ENCODE peak calls at places on chromosomes 16 and 17, in ten cellular contexts. M is gastrocnemius medialis, R is A549, T is body of pancreas, Y is right cardiac atrium, P is HL-60, D is dorsolateral prefrontal cortex, B is mammary epithelial cell, I is mesendoderm, Z is pancreas. X is an unnamed sample.

GRCh38 chr17:43755389-43755875 is 3.2 kb downstream of the SOST start:
- DNase-seq in M (no peak), R (no peak), T (no peak), Y (peak), P (no peak), D (no peak), B (no peak), I (peak), Z (peak), X (no peak)

GRCh38 chr17:71849783-71850768 is 270.7 kb upstream of the SOX9 start:
- DNase-seq in M (no peak), R (no peak), T (no peak), Y (no peak), P (no peak), D (no peak), B (peak), I (no peak), Z (no peak), X (no peak)

GRCh38 chr16:49643429-49644142 is 212.3 kb downstream of the ZNF423 start:
- DNase-seq in M (no peak), R (no peak), T (no peak), Y (peak), P (no peak), D (no peak), B (no peak), I (no peak), Z (peak), X (peak)

GRCh38 chr16:82368041-82368440 is 198.0 kb upstream of the MPHOSPH6 start:
- DNase-seq in M (no peak), R (peak), T (peak), Y (peak), P (peak), D (peak), B (peak), I (peak), Z (no peak), X (no peak)

GRCh38 chr17:64779344-64780095 is 117.4 kb upstream of the SMURF2 start:
- DNase-seq in M (no peak), R (no peak), T (peak), Y (no peak), P (no peak), D (no peak), B (no peak), I (peak), Z (no peak), X (no peak)

GRCh38 chr17:61403846-61404701 is 4.4 kb downstream of the TBX2 start:
- DNase-seq in M (no peak), R (no peak), T (no peak), Y (no peak), P (no peak), D (no peak), B (no peak), I (no peak), Z (peak), X (no peak)

GRCh38 chr17:50109785-50110184 is 14.6 kb downstream of the PDK2 start:
- DNase-seq in M (no peak), R (no peak), T (peak), Y (no peak), P (no peak), D (no peak), B (no peak), I (no peak), Z (peak), X (no peak)

GRCh38 chr17:32519769-32520701 is 33.2 kb downstream of the CDK5R1 start:
- DNase-seq in M (no peak), R (no peak), T (no peak), Y (peak), P (no peak), D (no peak), B (no peak), I (peak), Z (no peak), X (no peak)

GRCh38 chr17:30243002-30243401 is 7.5 kb upstream of the SLC6A4 start:
- DNase-seq in M (no peak), R (no peak), T (no peak), Y (no peak), P (no peak), D (no peak), B (no peak), I (no peak), Z (no peak), X (no peak)

GRCh38 chr16:89135166-89135565 is 36.4 kb upstream of the CDH15 start:
- DNase-seq in M (no peak), R (no peak), T (no peak), Y (no peak), P (no peak), D (peak), B (no peak), I (no peak), Z (peak), X (no peak)

GRCh38 chr17:36946726-36947091 is 2.0 kb upstream of the AATF start:
- DNase-seq in M (no peak), R (no peak), T (no peak), Y (no peak), P (no peak), D (no peak), B (no peak), I (no peak), Z (no peak), X (no peak)

GRCh38 chr17:39225974-39226683 is 384 bp upstream of the STAC2 start:
- DNase-seq in M (no peak), R (peak), T (peak), Y (peak), P (no peak), D (peak), B (no peak), I (peak), Z (no peak), X (no peak)

GRCh38 chr17:43517615-43518386 is 28.3 kb downstream of the ETV4 start:
- DNase-seq in M (no peak), R (no peak), T (no peak), Y (no peak), P (no peak), D (peak), B (peak), I (no peak), Z (no peak), X (no peak)

GRCh38 chr16:12340151-12340733 is 363.7 kb downstream of the SNX29 start:
- DNase-seq in M (no peak), R (peak), T (peak), Y (no peak), P (no peak), D (no peak), B (peak), I (peak), Z (peak), X (no peak)

GRCh38 chr16:1540556-1540855 is 7.0 kb downstream of the TMEM204 start:
- DNase-seq in M (no peak), R (no peak), T (no peak), Y (peak), P (no peak), D (no peak), B (no peak), I (no peak), Z (no peak), X (no peak)

GRCh38 chr17:41734139-41734948 is at the start of gene HAP1:
- DNase-seq in M (no peak), R (peak), T (peak), Y (peak), P (no peak), D (no peak), B (peak), I (peak), Z (peak), X (no peak)

GRCh38 chr17:75723201-75723930 is 2.1 kb downstream of the ITGB4 start:
- DNase-seq in M (no peak), R (no peak), T (peak), Y (peak), P (no peak), D (no peak), B (peak), I (no peak), Z (no peak), X (peak)

GRCh38 chr17:58808609-58809563 is 53.2 kb downstream of the PPM1E start:
- DNase-seq in M (no peak), R (no peak), T (no peak), Y (no peak), P (no peak), D (no peak), B (no peak), I (no peak), Z (no peak), X (no peak)

GRCh38 chr17:50493744-50494143 is 14.5 kb upstream of the MYCBPAP start:
- DNase-seq in M (no peak), R (no peak), T (no peak), Y (no peak), P (no peak), D (no peak), B (no peak), I (no peak), Z (no peak), X (no peak)

GRCh38 chr16:85329059-85329812 is 217.0 kb upstream of the CIBAR2 start:
- DNase-seq in M (no peak), R (no peak), T (no peak), Y (peak), P (no peak), D (no peak), B (no peak), I (peak), Z (no peak), X (peak)

GRCh38 chr16:64773638-64774037 is 348.2 kb downstream of the CDH11 start:
- DNase-seq in M (no peak), R (no peak), T (no peak), Y (no peak), P (no peak), D (no peak), B (no peak), I (no peak), Z (no peak), X (no peak)

GRCh38 chr16:87815567-87815966 is 49.8 kb upstream of the KLHDC4 start:
- DNase-seq in M (no peak), R (no peak), T (no peak), Y (peak), P (no peak), D (no peak), B (no peak), I (no peak), Z (no peak), X (no peak)

GRCh38 chr16:66418165-66418962 is 8.7 kb upstream of the BEAN1 start:
- DNase-seq in M (no peak), R (no peak), T (no peak), Y (no peak), P (no peak), D (no peak), B (no peak), I (no peak), Z (no peak), X (peak)

GRCh38 chr17:50533185-50533584 is 650 bp downstream of the EPN3 start:
- DNase-seq in M (no peak), R (no peak), T (no peak), Y (no peak), P (no peak), D (no peak), B (no peak), I (peak), Z (no peak), X (no peak)

GRCh38 chr17:76556759-76557367 is 17.0 kb downstream of the PRCD start:
- DNase-seq in M (no peak), R (no peak), T (no peak), Y (peak), P (peak), D (no peak), B (peak), I (peak), Z (no peak), X (peak)

GRCh38 chr17:5758651-5759050 is 174.3 kb upstream of the NLRP1 start:
- DNase-seq in M (no peak), R (no peak), T (no peak), Y (no peak), P (no peak), D (no peak), B (peak), I (peak), Z (no peak), X (no peak)

GRCh38 chr16:83245061-83245460 is 562.7 kb upstream of the HSBP1 start:
- DNase-seq in M (no peak), R (no peak), T (no peak), Y (no peak), P (no peak), D (no peak), B (no peak), I (no peak), Z (no peak), X (no peak)

GRCh38 chr16:67518676-67519075 is 10.0 kb upstream of the RIPOR1 start:
- DNase-seq in M (no peak), R (no peak), T (no peak), Y (no peak), P (no peak), D (no peak), B (no peak), I (no peak), Z (no peak), X (no peak)

GRCh38 chr17:39623356-39623950 is 3.3 kb upstream of the PPP1R1B start:
- DNase-seq in M (peak), R (peak), T (peak), Y (peak), P (peak), D (peak), B (peak), I (peak), Z (peak), X (peak)

GRCh38 chr16:27232061-27232841 is 28.9 kb downstream of the KDM8 start:
- DNase-seq in M (no peak), R (no peak), T (no peak), Y (peak), P (peak), D (no peak), B (no peak), I (no peak), Z (no peak), X (no peak)

GRCh38 chr16:87747626-87748025 is 18.2 kb downstream of the KLHDC4 start:
- DNase-seq in M (no peak), R (no peak), T (no peak), Y (no peak), P (no peak), D (no peak), B (no peak), I (peak), Z (no peak), X (no peak)

GRCh38 chr17:4215882-4216411 is 47.8 kb downstream of the ANKFY1 start:
- DNase-seq in M (no peak), R (no peak), T (no peak), Y (no peak), P (no peak), D (no peak), B (no peak), I (no peak), Z (no peak), X (no peak)

GRCh38 chr16:29816694-29817441 is 916 bp downstream of the PAGR1 start:
- DNase-seq in M (no peak), R (peak), T (peak), Y (peak), P (peak), D (no peak), B (peak), I (peak), Z (peak), X (peak)

GRCh38 chr16:55765161-55765560 is 67.7 kb downstream of the CES1 start:
- DNase-seq in M (no peak), R (no peak), T (no peak), Y (no peak), P (no peak), D (no peak), B (no peak), I (no peak), Z (no peak), X (no peak)

GRCh38 chr16:53057658-53058057 is 2.9 kb downstream of the CHD9 start:
- DNase-seq in M (no peak), R (no peak), T (no peak), Y (no peak), P (no peak), D (no peak), B (no peak), I (no peak), Z (no peak), X (no peak)

GRCh38 chr16:11056989-11057645 is 112.8 kb downstream of the CLEC16A start:
- DNase-seq in M (no peak), R (no peak), T (no peak), Y (no peak), P (no peak), D (no peak), B (peak), I (no peak), Z (no peak), X (no peak)

GRCh38 chr17:74429604-74430384 is 2.1 kb upstream of the GPRC5C start:
- DNase-seq in M (peak), R (no peak), T (peak), Y (peak), P (no peak), D (no peak), B (peak), I (peak), Z (no peak), X (peak)

GRCh38 chr16:11759163-11759834 is 16.6 kb upstream of the TXNDC11 start:
- DNase-seq in M (no peak), R (no peak), T (peak), Y (no peak), P (no peak), D (no peak), B (no peak), I (no peak), Z (no peak), X (no peak)

GRCh38 chr17:45087496-45087975 is 26.4 kb downstream of the NMT1 start:
- DNase-seq in M (peak), R (no peak), T (no peak), Y (no peak), P (no peak), D (no peak), B (no peak), I (no peak), Z (no peak), X (no peak)

GRCh38 chr17:67353929-67354557 is 12.3 kb downstream of the PSMD12 start:
- DNase-seq in M (no peak), R (no peak), T (no peak), Y (no peak), P (peak), D (no peak), B (no peak), I (no peak), Z (no peak), X (no peak)
- H3K27ac ChIP-seq in M (no peak), R (no peak), T (no peak), Y (no peak), P (peak), D (no peak), B (no peak), I (no peak), Z (no peak), X (no peak)

DNA sequence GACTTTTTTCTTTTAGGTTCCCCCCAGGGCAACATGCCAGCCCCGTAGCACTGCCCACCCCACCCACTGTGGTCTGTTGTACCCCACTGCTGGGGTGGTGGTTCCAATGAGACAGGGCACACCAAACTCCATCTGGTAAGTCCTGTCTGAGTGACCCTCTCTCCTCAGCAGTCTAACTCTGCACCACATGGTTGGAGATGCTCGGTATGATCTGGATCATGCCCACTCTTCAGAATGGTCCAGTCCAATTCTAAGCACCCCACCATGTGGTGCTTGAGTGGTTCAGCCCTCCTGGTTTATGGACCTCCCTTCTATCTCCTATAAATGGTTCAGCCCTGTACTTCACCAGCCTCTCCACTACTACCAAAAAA is 5.9 kb downstream of the KDM6B start:
- DNase-seq in M (no peak), R (peak), T (no peak), Y (no peak), P (no peak), D (no peak), B (no peak), I (no peak), Z (no peak), X (no peak)
- H3K4me3 ChIP-seq in M (no peak), R (no peak), T (no peak), Y (no peak), P (no peak), D (no peak), B (no peak), I (no peak), Z (no peak), X (no peak)

GRCh38 chr16:69709456-69710084 is 16.8 kb downstream of the NQO1 start:
- DNase-seq in M (no peak), R (peak), T (no peak), Y (no peak), P (peak), D (no peak), B (peak), I (peak), Z (no peak), X (peak)
- H3K27ac ChIP-seq in M (no peak), R (no peak), T (no peak), Y (no peak), P (no peak), D (peak), B (no peak), I (no peak), Z (no peak), X (no peak)

DNA sequence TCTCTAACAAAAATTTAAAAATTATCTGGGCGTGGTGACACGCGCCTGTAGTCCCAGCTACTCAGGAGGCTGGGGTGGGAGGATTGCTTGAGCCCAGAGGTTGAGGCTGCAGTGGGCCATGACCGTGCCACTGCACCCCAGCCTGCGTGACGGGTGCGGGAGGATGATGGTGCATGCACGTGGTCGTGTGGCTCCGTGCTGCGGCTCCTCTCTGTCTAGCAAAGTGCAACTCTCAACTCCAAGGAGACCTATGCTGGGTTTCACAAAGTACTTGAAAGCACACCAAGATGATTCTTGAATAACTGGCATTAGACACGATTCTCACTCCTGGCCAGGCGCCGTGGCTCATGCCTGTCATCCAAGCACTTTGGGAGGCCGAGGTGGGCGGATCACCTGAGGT is 25.8 kb downstream of the NXN start:
- DNase-seq in M (no peak), R (no peak), T (no peak), Y (peak), P (no peak), D (no peak), B (no peak), I (no peak), Z (no peak), X (no peak)
- H3K4me3 ChIP-seq in M (no peak), R (no peak), T (no peak), Y (no peak), P (no peak), D (no peak), B (no peak), I (no peak), Z (no peak), X (no peak)

DNA sequence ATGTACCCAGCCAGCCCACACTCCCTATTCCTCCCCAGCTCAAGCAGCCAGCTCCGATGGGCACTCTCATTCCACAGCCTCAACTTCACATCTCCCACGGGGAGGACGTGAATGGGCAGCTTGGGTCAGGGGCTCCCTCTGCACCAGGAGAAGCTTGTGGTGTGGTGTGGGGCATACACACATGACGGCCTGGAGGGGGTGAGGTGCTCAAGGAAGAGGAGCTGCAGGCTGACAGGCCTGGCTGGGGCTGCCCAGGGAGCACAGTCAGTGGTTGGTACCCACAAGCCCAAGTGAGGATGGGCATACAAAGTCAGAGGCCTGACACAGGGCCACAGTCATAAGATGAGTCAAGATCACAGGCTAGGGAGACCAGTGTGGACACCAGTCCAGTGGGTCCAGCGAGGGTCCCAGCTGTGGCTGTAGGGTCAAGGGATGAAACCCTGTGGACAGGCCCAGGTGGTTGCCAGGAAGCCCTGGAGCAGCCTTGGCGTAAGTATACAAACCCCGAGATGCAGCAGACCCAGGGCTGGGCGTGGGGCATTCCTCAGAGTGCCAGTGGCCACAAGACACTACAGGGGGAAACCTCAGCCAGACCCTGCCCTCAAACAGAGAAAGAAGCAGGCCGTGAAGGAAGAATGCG is 4.4 kb downstream of the DRC3 start:
- DNase-seq in M (no peak), R (no peak), T (no peak), Y (no peak), P (no peak), D (no peak), B (no peak), I (no peak), Z (no peak), X (no peak)
- H3K27ac ChIP-seq in M (no peak), R (no peak), T (no peak), Y (no peak), P (no peak), D (no peak), B (no peak), I (no peak), Z (no peak), X (no peak)

X was measured in SJSA1.